ENCODE peak calls at places on chromosome 3, in four cellular contexts. Q, D, G and K are unnamed samples.

GRCh38 chr3:106837616-106838015 is 539.6 kb upstream of the CCDC54 start:
- DNase-seq in Q (no peak), D (no peak), G (no peak), K (no peak)

GRCh38 chr3:66162766-66163165 is 58.0 kb upstream of the SLC25A26 start:
- DNase-seq in Q (no peak), D (no peak), G (no peak), K (no peak)

GRCh38 chr3:63857311-63857710 is 6.3 kb downstream of the THOC7 start:
- DNase-seq in Q (no peak), D (no peak), G (no peak), K (no peak)

GRCh38 chr3:43455233-43455632 is 166.6 kb downstream of the ANO10 start:
- DNase-seq in Q (no peak), D (peak; percentile 23), G (no peak), K (no peak)

GRCh38 chr3:118802325-118803095 is 232.1 kb downstream of the IGSF11 start:
- DNase-seq in Q (no peak), D (no peak), G (no peak), K (no peak)

GRCh38 chr3:13081603-13082360 is 8.6 kb upstream of the IQSEC1 start:
- DNase-seq in Q (no peak), D (no peak), G (no peak), K (no peak)

GRCh38 chr3:22306454-22306853 is 555.4 kb upstream of the ZNF385D start:
- DNase-seq in Q (no peak), D (no peak), G (no peak), K (no peak)

GRCh38 chr3:73558399-73559075 is 66.2 kb downstream of the PDZRN3 start:
- DNase-seq in Q (no peak), D (no peak), G (no peak), K (peak; percentile 14)

GRCh38 chr3:147356145-147356908 is 50.0 kb downstream of the ZIC4 start:
- DNase-seq in Q (no peak), D (no peak), G (no peak), K (no peak)

GRCh38 chr3:164375995-164376394 is 702.3 kb downstream of the SI start:
- DNase-seq in Q (no peak), D (no peak), G (no peak), K (no peak)

GRCh38 chr3:134486577-134487041 is 752 bp downstream of the CEP63 start:
- DNase-seq in Q (no peak), D (no peak), G (peak; percentile 25), K (no peak)

GRCh38 chr3:71690222-71690821 is 34.9 kb downstream of the EIF4E3 start:
- DNase-seq in Q (no peak), D (no peak), G (no peak), K (no peak)

GRCh38 chr3:131735544-131735943 is 232.8 kb upstream of the MRPL3 start:
- DNase-seq in Q (no peak), D (no peak), G (no peak), K (no peak)

GRCh38 chr3:27590437-27591320 is 106.5 kb upstream of the SLC4A7 start:
- DNase-seq in Q (no peak), D (no peak), G (no peak), K (no peak)

GRCh38 chr3:98793971-98794370 is 30.8 kb downstream of the ST3GAL6 start:
- DNase-seq in Q (no peak), D (no peak), G (no peak), K (no peak)

GRCh38 chr3:153158961-153159735 is 2.9 kb upstream of the RAP2B start:
- DNase-seq in Q (no peak), D (no peak), G (no peak), K (no peak)

GRCh38 chr3:72181231-72181630 is 396.3 kb upstream of the PROK2 start:
- DNase-seq in Q (no peak), D (no peak), G (no peak), K (no peak)

GRCh38 chr3:120462409-120462959 is 11.7 kb upstream of the FSTL1 start:
- DNase-seq in Q (no peak), D (no peak), G (no peak), K (no peak)

GRCh38 chr3:134323966-134324962 is 50.0 kb downstream of the AMOTL2 start:
- DNase-seq in Q (no peak), D (no peak), G (no peak), K (no peak)

GRCh38 chr3:104436536-104436935 is 930.2 kb upstream of the ALCAM start:
- DNase-seq in Q (no peak), D (no peak), G (no peak), K (no peak)

GRCh38 chr3:120855665-120856437 is 52.2 kb upstream of the STXBP5L start:
- DNase-seq in Q (no peak), D (peak; percentile 34), G (no peak), K (no peak)

GRCh38 chr3:43522702-43523362 is 99.0 kb downstream of the ANO10 start:
- DNase-seq in Q (no peak), D (no peak), G (no peak), K (no peak)

GRCh38 chr3:32453346-32453745 is 49.3 kb downstream of the CMTM6 start:
- DNase-seq in Q (no peak), D (peak; percentile 77), G (no peak), K (peak; percentile 41)

GRCh38 chr3:50138266-50139230 is 16.6 kb upstream of the SEMA3F start:
- DNase-seq in Q (no peak), D (no peak), G (no peak), K (no peak)

GRCh38 chr3:32175607-32176197 is 62.8 kb upstream of the CMTM8 start:
- DNase-seq in Q (no peak), D (peak; percentile 23), G (peak; percentile 40), K (peak; percentile 69)

GRCh38 chr3:81218023-81218422 is 543.4 kb downstream of the GBE1 start:
- DNase-seq in Q (no peak), D (no peak), G (no peak), K (no peak)

GRCh38 chr3:185216587-185216918 is 37.3 kb downstream of the EHHADH start:
- DNase-seq in Q (no peak), D (no peak), G (no peak), K (no peak)

GRCh38 chr3:154517404-154517803 is 87.4 kb upstream of the GPR149 start:
- DNase-seq in Q (no peak), D (no peak), G (no peak), K (no peak)